ENCODE peak calls at places on chromosome 5, in six cellular contexts. T, X, S, J, Y and E are unnamed samples.

GRCh38 chr5:5609935-5610334 is 187.5 kb downstream of the ICE1 start:
- DNase-seq in J (no peak), T (no peak), S (no peak), X (no peak), Y (no peak), E (no peak)

GRCh38 chr5:142749321-142749720 is 20.9 kb upstream of the ARHGAP26 start:
- DNase-seq in S (no peak), T (no peak), Y (no peak), X (no peak), J (no peak), E (peak)

GRCh38 chr5:42715791-42716190 is 40.8 kb upstream of the CCDC152 start:
- DNase-seq in Y (no peak), T (no peak), J (no peak), X (no peak), S (no peak), E (no peak)

GRCh38 chr5:83767409-83767992 is 46.8 kb upstream of the HAPLN1 start:
- DNase-seq in T (no peak), S (no peak), X (no peak), Y (no peak), J (no peak), E (no peak)

GRCh38 chr5:144177548-144177947 is 6.9 kb downstream of the KCTD16 start:
- DNase-seq in J (no peak), Y (no peak), S (no peak), T (no peak), X (no peak), E (no peak)

GRCh38 chr5:172765766-172766286 is 5.2 kb downstream of the DUSP1 start:
- DNase-seq in Y (no peak), X (no peak), S (no peak), T (no peak), J (no peak), E (peak)

GRCh38 chr5:157607371-157608161 is 32.0 kb upstream of the ADAM19 start:
- DNase-seq in S (peak), T (no peak), Y (peak), X (peak), J (peak), E (no peak)

GRCh38 chr5:107548477-107548876 is 122.3 kb downstream of the EFNA5 start:
- DNase-seq in T (no peak), Y (no peak), X (no peak), S (no peak), J (no peak), E (no peak)

GRCh38 chr5:146409081-146409671 is 38.0 kb upstream of the TCERG1 start:
- DNase-seq in X (no peak), Y (no peak), T (no peak), S (no peak), J (no peak), E (no peak)

GRCh38 chr5:1104327-1105006 is 7.4 kb downstream of the SLC12A7 start:
- DNase-seq in X (peak), T (no peak), J (no peak), Y (peak), S (peak), E (peak)

GRCh38 chr5:172143875-172144274 is 44.1 kb downstream of the STK10 start:
- DNase-seq in T (no peak), Y (no peak), S (no peak), J (no peak), X (no peak), E (no peak)

GRCh38 chr5:132430736-132431135 is 59.8 kb downstream of the IRF1 start:
- DNase-seq in Y (no peak), X (no peak), S (no peak), J (no peak), T (no peak), E (no peak)